ENCODE peak calls at places on chromosome 13, in four cellular contexts. One of them, this sample, is unnamed.
A peak's percentile ranks its signal among the peaks of the same experiment; 100 is the strongest.

GRCh38 chr13:83274679-83275078 is 607.6 kb downstream of the SLITRK1 start:
- DNase-seq in BJ: no peak
- DNase-seq in stimulated activated CD8-positive, alpha-beta memory T cell treated with anti-CD3 and anti-CD28 coated beads, Interleukin-7, amount 100 ng/mL, for 1 hour: no peak
- DNase-seq in HS-5: no peak
- DNase-seq in this sample: no peak

GRCh38 chr13:113034451-113035208 is 65.6 kb downstream of the MCF2L start:
- DNase-seq in BJ: no peak
- DNase-seq in stimulated activated CD8-positive, alpha-beta memory T cell treated with anti-CD3 and anti-CD28 coated beads, Interleukin-7, amount 100 ng/mL, for 1 hour: no peak
- DNase-seq in HS-5: no peak
- DNase-seq in this sample: no peak

GRCh38 chr13:30696278-30697176 is 38.8 kb upstream of the ALOX5AP start:
- DNase-seq in BJ: no peak
- DNase-seq in stimulated activated CD8-positive, alpha-beta memory T cell treated with anti-CD3 and anti-CD28 coated beads, Interleukin-7, amount 100 ng/mL, for 1 hour: no peak
- DNase-seq in HS-5: no peak
- DNase-seq in this sample: no peak

GRCh38 chr13:99741979-99742378 is 229.6 kb downstream of the ZIC5 start:
- DNase-seq in BJ: no peak
- DNase-seq in stimulated activated CD8-positive, alpha-beta memory T cell treated with anti-CD3 and anti-CD28 coated beads, Interleukin-7, amount 100 ng/mL, for 1 hour: no peak
- DNase-seq in HS-5: no peak
- DNase-seq in this sample: no peak

GRCh38 chr13:111202745-111203144 is 87.6 kb downstream of the ARHGEF7 start:
- DNase-seq in BJ: no peak
- DNase-seq in stimulated activated CD8-positive, alpha-beta memory T cell treated with anti-CD3 and anti-CD28 coated beads, Interleukin-7, amount 100 ng/mL, for 1 hour: no peak
- DNase-seq in HS-5: peak; percentile 23
- DNase-seq in this sample: no peak

GRCh38 chr13:97279913-97280312 is 57.8 kb downstream of the MBNL2 start:
- DNase-seq in BJ: peak; percentile 66
- DNase-seq in stimulated activated CD8-positive, alpha-beta memory T cell treated with anti-CD3 and anti-CD28 coated beads, Interleukin-7, amount 100 ng/mL, for 1 hour: no peak
- DNase-seq in HS-5: no peak
- DNase-seq in this sample: no peak

GRCh38 chr13:46389985-46390384 is 2.9 kb upstream of the RUBCNL start:
- DNase-seq in BJ: no peak
- DNase-seq in stimulated activated CD8-positive, alpha-beta memory T cell treated with anti-CD3 and anti-CD28 coated beads, Interleukin-7, amount 100 ng/mL, for 1 hour: no peak
- DNase-seq in HS-5: no peak
- DNase-seq in this sample: no peak

GRCh38 chr13:39765801-39766463 is 110.5 kb downstream of the COG6 start:
- DNase-seq in BJ: no peak
- DNase-seq in stimulated activated CD8-positive, alpha-beta memory T cell treated with anti-CD3 and anti-CD28 coated beads, Interleukin-7, amount 100 ng/mL, for 1 hour: no peak
- DNase-seq in HS-5: no peak
- DNase-seq in this sample: no peak

GRCh38 chr13:29674532-29674931 is 79.0 kb upstream of the SLC7A1 start:
- DNase-seq in BJ: no peak
- DNase-seq in stimulated activated CD8-positive, alpha-beta memory T cell treated with anti-CD3 and anti-CD28 coated beads, Interleukin-7, amount 100 ng/mL, for 1 hour: no peak
- DNase-seq in HS-5: no peak
- DNase-seq in this sample: no peak

GRCh38 chr13:21063031-21063430 is 1.6 kb upstream of the LATS2 start:
- DNase-seq in BJ: no peak
- DNase-seq in stimulated activated CD8-positive, alpha-beta memory T cell treated with anti-CD3 and anti-CD28 coated beads, Interleukin-7, amount 100 ng/mL, for 1 hour: no peak
- DNase-seq in HS-5: no peak
- DNase-seq in this sample: no peak

GRCh38 chr13:51208707-51209106 is 13.5 kb upstream of the FAM124A start:
- DNase-seq in BJ: no peak
- DNase-seq in stimulated activated CD8-positive, alpha-beta memory T cell treated with anti-CD3 and anti-CD28 coated beads, Interleukin-7, amount 100 ng/mL, for 1 hour: no peak
- DNase-seq in HS-5: no peak
- DNase-seq in this sample: no peak

GRCh38 chr13:108225440-108225839 is 7.2 kb downstream of the ABHD13 start:
- DNase-seq in BJ: no peak
- DNase-seq in stimulated activated CD8-positive, alpha-beta memory T cell treated with anti-CD3 and anti-CD28 coated beads, Interleukin-7, amount 100 ng/mL, for 1 hour: no peak
- DNase-seq in HS-5: no peak
- DNase-seq in this sample: no peak

GRCh38 chr13:99982021-99982740 is 597 bp downstream of the ZIC2 start:
- DNase-seq in BJ: no peak
- DNase-seq in stimulated activated CD8-positive, alpha-beta memory T cell treated with anti-CD3 and anti-CD28 coated beads, Interleukin-7, amount 100 ng/mL, for 1 hour: no peak
- DNase-seq in HS-5: no peak
- DNase-seq in this sample: no peak

GRCh38 chr13:24693862-24694471 is 13.8 kb downstream of the ATP12A start:
- DNase-seq in BJ: no peak
- DNase-seq in stimulated activated CD8-positive, alpha-beta memory T cell treated with anti-CD3 and anti-CD28 coated beads, Interleukin-7, amount 100 ng/mL, for 1 hour: no peak
- DNase-seq in HS-5: no peak
- DNase-seq in this sample: peak; percentile 20

GRCh38 chr13:98619556-98619955 is 42.6 kb upstream of the STK24 start:
- DNase-seq in BJ: no peak
- DNase-seq in stimulated activated CD8-positive, alpha-beta memory T cell treated with anti-CD3 and anti-CD28 coated beads, Interleukin-7, amount 100 ng/mL, for 1 hour: no peak
- DNase-seq in HS-5: no peak
- DNase-seq in this sample: no peak

GRCh38 chr13:56718791-56719190 is 421.9 kb upstream of the PRR20A start:
- DNase-seq in BJ: no peak
- DNase-seq in stimulated activated CD8-positive, alpha-beta memory T cell treated with anti-CD3 and anti-CD28 coated beads, Interleukin-7, amount 100 ng/mL, for 1 hour: no peak
- DNase-seq in HS-5: no peak
- DNase-seq in this sample: no peak

GRCh38 chr13:44380404-44381165 is 7.0 kb downstream of the SERP2 start:
- DNase-seq in BJ: no peak
- DNase-seq in stimulated activated CD8-positive, alpha-beta memory T cell treated with anti-CD3 and anti-CD28 coated beads, Interleukin-7, amount 100 ng/mL, for 1 hour: no peak
- DNase-seq in HS-5: no peak
- DNase-seq in this sample: no peak

GRCh38 chr13:97567510-97568243 is 133.7 kb downstream of the RAP2A start:
- DNase-seq in BJ: no peak
- DNase-seq in stimulated activated CD8-positive, alpha-beta memory T cell treated with anti-CD3 and anti-CD28 coated beads, Interleukin-7, amount 100 ng/mL, for 1 hour: no peak
- DNase-seq in HS-5: peak; percentile 22
- DNase-seq in this sample: no peak

GRCh38 chr13:111395511-111396393 is 75.3 kb downstream of the TEX29 start:
- DNase-seq in BJ: no peak
- DNase-seq in stimulated activated CD8-positive, alpha-beta memory T cell treated with anti-CD3 and anti-CD28 coated beads, Interleukin-7, amount 100 ng/mL, for 1 hour: no peak
- DNase-seq in HS-5: no peak
- DNase-seq in this sample: no peak

GRCh38 chr13:98507060-98507797 is 69.7 kb downstream of the STK24 start:
- DNase-seq in BJ: no peak
- DNase-seq in stimulated activated CD8-positive, alpha-beta memory T cell treated with anti-CD3 and anti-CD28 coated beads, Interleukin-7, amount 100 ng/mL, for 1 hour: no peak
- DNase-seq in HS-5: no peak
- DNase-seq in this sample: no peak

This sample was measured in effector memory CD8-positive, alpha-beta T cell.